ENCODE peak calls at places on chromosomes 1 and 21, in four cellular contexts. M is IMR-90, T is mammary epithelial cell, B is endothelial cell of umbilical vein. X is an unnamed sample.

GRCh38 chr21:42548687-42549406 is 35.2 kb downstream of the SLC37A1 start:
- DNase-seq in M (no peak), T (no peak), B (no peak), X (no peak)

GRCh38 chr1:40264354-40264781 is 6.3 kb downstream of the ZMPSTE24 start:
- DNase-seq in M (peak; percentile 24), T (peak; percentile 47), B (no peak), X (no peak)

GRCh38 chr1:160432371-160432786 is 32.0 kb downstream of the VANGL2 start:
- DNase-seq in M (no peak), T (no peak), B (no peak), X (no peak)

GRCh38 chr1:117820694-117821381 is 108.6 kb downstream of the GDAP2 start:
- DNase-seq in M (peak; percentile 50), T (no peak), B (peak; percentile 15), X (no peak)

GRCh38 chr1:174976436-174977107 is 23.2 kb upstream of the CACYBP start:
- DNase-seq in M (peak; percentile 64), T (peak; percentile 69), B (no peak), X (peak; percentile 88)

GRCh38 chr21:29433366-29434059 is 134.8 kb downstream of the BACH1 start:
- DNase-seq in M (peak; percentile 71), T (no peak), B (no peak), X (no peak)

GRCh38 chr1:209455133-209455532 is 128.4 kb upstream of the CAMK1G start:
- DNase-seq in M (peak; percentile 7), T (peak; percentile 35), B (no peak), X (peak; percentile 51)

GRCh38 chr1:70764747-70765146 is 282.9 kb downstream of the PTGER3 start:
- DNase-seq in M (no peak), T (no peak), B (no peak), X (no peak)

GRCh38 chr1:44713321-44713781 is 17.6 kb downstream of the RNU5D-1 start:
- DNase-seq in M (no peak), T (no peak), B (no peak), X (no peak)

GRCh38 chr21:28587748-28588147 is 404.9 kb downstream of the LTN1 start:
- DNase-seq in M (peak; percentile 24), T (no peak), B (no peak), X (no peak)

GRCh38 chr1:182765416-182765815 is 24.2 kb upstream of the NPL start:
- DNase-seq in M (no peak), T (no peak), B (no peak), X (no peak)

GRCh38 chr1:101238681-101239094 is 1.9 kb downstream of the S1PR1 start:
- DNase-seq in M (peak; percentile 91), T (peak; percentile 83), B (peak; percentile 94), X (peak; percentile 91)

GRCh38 chr21:40553781-40554180 is 293.2 kb downstream of the DSCAM start:
- DNase-seq in M (no peak), T (no peak), B (no peak), X (no peak)

GRCh38 chr1:116352349-116352813 is 20.7 kb upstream of the ATP1A1 start:
- DNase-seq in M (no peak), T (peak; percentile 32), B (no peak), X (no peak)

GRCh38 chr1:116353155-116353554 is 19.9 kb upstream of the ATP1A1 start:
- DNase-seq in M (no peak), T (no peak), B (no peak), X (no peak)

GRCh38 chr1:116351914-116352313 is 21.1 kb upstream of the ATP1A1 start:
- DNase-seq in M (no peak), T (no peak), B (no peak), X (no peak)

GRCh38 chr1:116347678-116348077 is 25.4 kb upstream of the ATP1A1 start:
- DNase-seq in M (no peak), T (no peak), B (no peak), X (no peak)

GRCh38 chr1:116350097-116350645 is 22.9 kb upstream of the ATP1A1 start:
- DNase-seq in M (no peak), T (no peak), B (no peak), X (no peak)
- H3K4me2 ChIP-seq in M (no peak overlapping the region), T (no peak overlapping the region), B (no peak overlapping the region), X (no peak overlapping the region)

GRCh38 chr1:233326995-233327937 is at the start of gene MAP3K21:
- DNase-seq in M (no peak), T (peak; percentile 96), B (peak; percentile 17), X (peak; percentile 97)
- H3K9ac ChIP-seq in M (no peak within 1 kb of the TSS), T (peak within 1 kb of the TSS; percentile 63), B (peak within 1 kb of the TSS; percentile 42), X (peak within 1 kb of the TSS; percentile 81)

GRCh38 chr1:211337430-211338227 is 11.0 kb downstream of the TRAF5 start:
- DNase-seq in M (no peak), T (no peak), B (no peak), X (no peak)

GRCh38 chr1:211341999-211342398 is 15.4 kb downstream of the TRAF5 start:
- DNase-seq in M (no peak), T (no peak), B (no peak), X (no peak)

GRCh38 chr1:211343607-211344334 is 17.1 kb downstream of the TRAF5 start:
- DNase-seq in M (peak; percentile 31), T (no peak), B (no peak), X (peak; percentile 43)

GRCh38 chr1:211339631-211340041 is 13.0 kb downstream of the TRAF5 start:
- DNase-seq in M (no peak), T (no peak), B (no peak), X (peak; percentile 53)

DNA sequence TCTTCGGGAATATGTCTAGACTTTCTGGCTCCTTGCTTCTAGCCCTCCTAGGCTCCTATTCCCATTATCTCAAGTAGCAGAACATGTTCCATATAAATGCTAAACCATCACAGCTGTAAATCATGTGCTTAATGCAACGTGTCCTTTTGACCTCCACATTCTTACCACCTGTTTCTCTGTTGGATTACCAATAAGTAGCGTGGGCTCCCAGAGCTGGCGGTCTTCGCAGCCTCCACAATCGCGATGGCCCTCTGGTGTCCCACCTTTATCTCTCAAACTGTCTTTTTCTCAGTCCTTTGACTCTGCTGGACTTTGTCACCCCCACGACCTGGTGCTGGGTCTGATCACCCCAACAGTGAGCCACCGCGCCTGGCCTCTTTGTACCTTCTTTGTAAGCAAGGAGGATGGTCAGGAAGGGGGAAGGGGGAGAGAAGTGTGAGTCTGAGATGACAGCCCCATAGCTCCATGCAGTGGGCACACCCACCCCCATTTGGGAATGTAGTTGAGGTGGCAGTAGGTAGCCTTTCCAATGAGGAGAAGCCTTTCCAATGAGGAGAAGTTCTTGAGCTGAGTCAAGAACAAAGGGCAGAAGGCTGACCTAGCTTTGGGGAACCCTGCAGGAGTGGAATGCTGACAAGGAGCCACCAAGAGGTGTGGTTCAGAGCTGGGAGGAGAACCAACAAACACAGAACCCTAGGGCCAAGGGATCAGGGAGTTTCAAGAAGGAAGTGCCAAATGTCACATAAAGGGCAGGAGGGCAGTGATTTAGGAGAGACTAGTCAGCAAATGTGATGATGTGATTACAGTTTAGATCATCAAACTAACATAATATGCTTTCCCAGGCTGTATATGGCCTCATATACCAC is 14.2 kb downstream of the TRAF5 start:
- DNase-seq in M (no peak), T (no peak), B (no peak), X (no peak)
- H3K4me2 ChIP-seq in M (no peak overlapping the region), T (no peak overlapping the region), B (no peak overlapping the region), X (no peak overlapping the region)

GRCh38 chr1:192578144-192578909 is 2.8 kb downstream of the RGS1 start:
- DNase-seq in M (no peak), T (no peak), B (no peak), X (no peak)

GRCh38 chr1:192580351-192580962 is 4.9 kb downstream of the RGS1 start:
- DNase-seq in M (peak; percentile 68), T (peak; percentile 50), B (peak; percentile 75), X (peak; percentile 73)

GRCh38 chr1:192577145-192578140 is 1.9 kb downstream of the RGS1 start:
- DNase-seq in M (no peak), T (no peak), B (no peak), X (peak; percentile 22)

GRCh38 chr1:192581131-192581927 is 5.8 kb downstream of the RGS1 start:
- DNase-seq in M (no peak), T (no peak), B (no peak), X (no peak)

GRCh38 chr1:192579319-192579738 is 3.8 kb downstream of the RGS1 start:
- DNase-seq in M (peak; percentile 28), T (peak; percentile 9), B (no peak), X (peak; percentile 85)
- H3K9ac ChIP-seq in M (no peak overlapping the region), T (no peak overlapping the region), B (no peak overlapping the region), X (no peak overlapping the region)

DNA sequence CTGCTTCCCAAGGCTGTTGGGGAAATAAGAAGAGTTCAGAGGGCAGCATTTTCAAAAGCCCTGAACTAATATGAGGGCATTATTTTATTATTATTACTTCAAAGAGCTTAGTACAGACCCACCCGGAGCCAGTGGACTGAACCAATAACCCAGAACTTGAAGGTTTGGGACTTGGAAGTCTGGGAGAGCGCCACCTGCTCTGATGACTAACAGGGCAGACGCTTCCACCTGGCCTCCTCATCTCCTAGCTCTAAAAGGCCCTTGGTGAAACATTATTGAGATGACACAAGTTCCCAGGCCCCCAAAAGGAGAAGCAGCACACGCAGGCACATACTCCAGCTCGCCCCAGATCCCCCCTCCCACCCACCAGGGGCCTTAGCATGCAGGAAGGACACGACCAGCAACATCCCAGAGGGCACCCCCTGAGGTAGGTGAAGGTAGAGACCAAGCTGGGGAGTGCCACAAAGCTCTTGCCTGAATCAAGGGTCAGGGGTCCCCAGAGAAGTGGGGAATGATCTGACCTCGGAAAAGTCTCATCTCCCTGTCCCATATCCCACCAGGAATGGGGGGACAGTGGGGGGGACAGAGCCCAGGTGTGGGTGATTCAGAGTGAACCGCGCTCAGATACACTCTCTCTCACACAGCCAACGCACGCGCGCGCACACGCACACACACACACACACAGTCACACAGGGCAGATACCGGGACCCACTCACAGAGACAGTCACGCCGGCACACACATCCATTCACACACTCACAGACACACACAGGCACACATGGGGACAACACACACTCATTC is 1.2 kb downstream of the DLGAP3 start:
- DNase-seq in M (no peak), T (no peak), B (no peak), X (peak; percentile 11)
- H3K4me2 ChIP-seq in M (no peak overlapping the region), T (peak overlapping the region; percentile 73), B (no peak overlapping the region), X (peak overlapping the region; percentile 78)

GRCh38 chr1:177185209-177185608 is 14.5 kb downstream of the BRINP2 start:
- DNase-seq in M (peak; percentile 17), T (no peak), B (no peak), X (peak; percentile 42)

GRCh38 chr1:177181280-177181630 is 10.5 kb downstream of the BRINP2 start:
- DNase-seq in M (no peak), T (no peak), B (no peak), X (peak; percentile 18)

GRCh38 chr1:177183801-177184200 is 13.0 kb downstream of the BRINP2 start:
- DNase-seq in M (no peak), T (no peak), B (no peak), X (no peak)

GRCh38 chr1:177181631-177182291 is 11.0 kb downstream of the BRINP2 start:
- DNase-seq in M (peak; percentile 29), T (peak; percentile 34), B (peak; percentile 41), X (peak; percentile 97)
- H3K9ac ChIP-seq in M (no peak overlapping the region), T (no peak overlapping the region), B (no peak overlapping the region), X (peak overlapping the region; percentile 8)

DNA sequence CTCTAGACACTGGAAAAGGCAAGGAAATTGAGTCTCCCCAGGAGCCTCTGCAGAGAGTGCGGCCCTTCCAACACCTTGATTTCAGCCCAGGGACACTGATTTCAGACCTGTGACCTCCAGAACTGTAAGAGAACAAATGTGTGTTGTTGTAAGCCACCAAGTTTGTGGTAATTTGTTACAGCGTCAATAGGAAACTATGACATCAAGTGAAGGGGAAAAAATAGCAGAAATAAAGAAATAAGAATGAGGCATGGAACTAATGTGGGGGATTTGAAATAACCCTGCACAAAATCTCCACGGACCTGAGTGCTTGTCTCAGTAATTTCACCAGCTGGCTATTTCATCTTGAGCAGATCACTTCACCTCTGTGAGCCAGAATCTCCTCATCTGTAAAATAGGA is 227.8 kb upstream of the JUN start:
- DNase-seq in M (no peak), T (no peak), B (no peak), X (no peak)
- H3K4me2 ChIP-seq in M (no peak overlapping the region), T (no peak overlapping the region), B (no peak overlapping the region), X (no peak overlapping the region)

X was measured in mesendoderm.